ENCODE peak calls at places on chromosomes 13 and 19, in ten cellular contexts. M, G, P, D, B, C, K, S, U and H are unnamed samples.

GRCh38 chr19:55118401-55118991 is 1.1 kb upstream of the PPP1R12C start:
- DNase-seq in U (no peak), P (no peak), D (peak; percentile 52), K (no peak), B (no peak), G (no peak), M (no peak), C (peak; percentile 65), S (peak; percentile 84), H (no peak)

GRCh38 chr19:35273686-35274259 is 5.0 kb downstream of the USF2 start:
- DNase-seq in S (no peak), G (no peak), C (no peak), U (no peak), P (no peak), D (no peak), K (no peak), M (no peak), B (peak; percentile 69), H (no peak)

GRCh38 chr19:10523135-10523636 is 5.9 kb upstream of the S1PR5 start:
- DNase-seq in K (no peak), D (no peak), C (no peak), S (no peak), U (no peak), B (no peak), P (no peak), G (no peak), M (no peak), H (no peak)

GRCh38 chr13:43123856-43124255 is 100.5 kb downstream of the DNAJC15 start:
- DNase-seq in G (no peak), K (no peak), P (no peak), U (no peak), C (no peak), B (no peak), D (no peak), S (no peak), M (no peak), H (no peak)

GRCh38 chr13:77528834-77529500 is 6.5 kb upstream of the SCEL start:
- DNase-seq in D (no peak), S (no peak), P (no peak), B (no peak), K (no peak), M (no peak), G (no peak), U (no peak), C (no peak), H (no peak)

GRCh38 chr19:29714953-29715694 is at the start of gene C19orf12:
- DNase-seq in C (peak; percentile 64), B (peak; percentile 91), S (peak; percentile 84), U (peak; percentile 33), D (peak; percentile 73), G (no peak), M (peak; percentile 37), P (peak; percentile 29), K (no peak), H (peak; percentile 67)

GRCh38 chr13:50291611-50292010 is 276.4 kb downstream of the KCNRG start:
- DNase-seq in D (no peak), M (no peak), K (no peak), U (no peak), S (no peak), B (no peak), P (no peak), G (no peak), C (no peak), H (no peak)

GRCh38 chr13:113122571-113123225 is at the start of gene F10:
- DNase-seq in C (peak; percentile 70), K (peak; percentile 68), S (peak; percentile 40), G (peak; percentile 89), B (peak; percentile 89), D (peak; percentile 62), U (no peak), M (no peak), P (peak; percentile 74), H (peak; percentile 84)

GRCh38 chr13:87884874-87885273 is 213.7 kb downstream of the SLITRK5 start:
- DNase-seq in K (no peak), S (no peak), D (no peak), U (no peak), C (no peak), B (no peak), M (peak; percentile 29), G (no peak), P (no peak), H (no peak)

GRCh38 chr19:35643255-35644205 is 2.0 kb downstream of the ETV2 start:
- DNase-seq in P (peak; percentile 69), U (peak; percentile 74), M (peak; percentile 72), K (peak; percentile 34), D (peak; percentile 82), S (peak; percentile 76), G (peak; percentile 60), B (peak; percentile 95), C (peak; percentile 81), H (peak; percentile 92)

GRCh38 chr13:39036212-39036611 is 1.7 kb downstream of the PROSER1 start:
- DNase-seq in K (no peak), D (no peak), S (no peak), G (no peak), U (no peak), P (peak; percentile 25), C (no peak), B (no peak), M (peak; percentile 26), H (no peak)

GRCh38 chr13:39037410-39037879 is 444 bp downstream of the PROSER1 start:
- DNase-seq in C (no peak), M (no peak), G (no peak), B (no peak), S (no peak), K (no peak), P (no peak), U (no peak), D (no peak), H (no peak)

GRCh38 chr13:39039033-39039432 is 777 bp downstream of the NHLRC3 start:
- DNase-seq in D (no peak), S (no peak), P (no peak), U (no peak), M (no peak), C (no peak), K (no peak), G (no peak), B (no peak), H (no peak)

GRCh38 chr13:39038569-39038898 is 278 bp downstream of the NHLRC3 start:
- DNase-seq in K (no peak), M (peak; percentile 8), S (no peak), P (no peak), B (no peak), C (no peak), U (peak; percentile 21), G (no peak), D (no peak), H (no peak)

GRCh38 chr13:39037880-39038568 is at the start of the genes NHLRC3 and PROSER1:
- DNase-seq in P (peak; percentile 96), G (peak; percentile 87), U (peak; percentile 79), B (peak; percentile 98), C (peak; percentile 92), M (peak; percentile 74), D (peak; percentile 87), K (peak; percentile 88), S (peak; percentile 87), H (peak; percentile 91)
- TF ChIP-seq CTCF in P (no peak), G (peak; percentile 44), U (no peak), B (no peak), C (no peak), M (no peak), D (no peak), K (no peak), S (peak; percentile 27), H (no peak)

GRCh38 chr13:23449386-23450162 is 16.1 kb upstream of the SACS start:
- DNase-seq in D (no peak), S (no peak), M (no peak), B (no peak), U (no peak), P (no peak), K (no peak), C (no peak), G (no peak), H (no peak)

GRCh38 chr13:23445794-23446193 is 12.3 kb upstream of the SACS start:
- DNase-seq in G (no peak), K (no peak), C (no peak), P (peak; percentile 10), S (no peak), D (no peak), M (peak; percentile 29), B (no peak), U (no peak), H (no peak)

GRCh38 chr13:23450340-23451046 is 17.0 kb upstream of the SACS start:
- DNase-seq in S (peak; percentile 55), K (no peak), P (no peak), U (no peak), C (no peak), D (no peak), B (no peak), M (no peak), G (no peak), H (peak; percentile 80)

GRCh38 chr13:23443878-23444277 is 10.4 kb upstream of the SACS start:
- DNase-seq in P (no peak), C (no peak), U (no peak), D (no peak), G (no peak), M (no peak), S (no peak), B (no peak), K (no peak), H (no peak)

GRCh38 chr13:23447927-23448326 is 14.4 kb upstream of the SACS start:
- DNase-seq in G (peak; percentile 44), B (no peak), P (peak; percentile 88), M (no peak), U (no peak), K (peak; percentile 89), D (no peak), S (no peak), C (no peak), H (peak; percentile 21)
- TF ChIP-seq CTCF in G (no peak), B (no peak), P (no peak), M (no peak), U (no peak), K (no peak), D (no peak), S (no peak), C (no peak), H (no peak)

DNA sequence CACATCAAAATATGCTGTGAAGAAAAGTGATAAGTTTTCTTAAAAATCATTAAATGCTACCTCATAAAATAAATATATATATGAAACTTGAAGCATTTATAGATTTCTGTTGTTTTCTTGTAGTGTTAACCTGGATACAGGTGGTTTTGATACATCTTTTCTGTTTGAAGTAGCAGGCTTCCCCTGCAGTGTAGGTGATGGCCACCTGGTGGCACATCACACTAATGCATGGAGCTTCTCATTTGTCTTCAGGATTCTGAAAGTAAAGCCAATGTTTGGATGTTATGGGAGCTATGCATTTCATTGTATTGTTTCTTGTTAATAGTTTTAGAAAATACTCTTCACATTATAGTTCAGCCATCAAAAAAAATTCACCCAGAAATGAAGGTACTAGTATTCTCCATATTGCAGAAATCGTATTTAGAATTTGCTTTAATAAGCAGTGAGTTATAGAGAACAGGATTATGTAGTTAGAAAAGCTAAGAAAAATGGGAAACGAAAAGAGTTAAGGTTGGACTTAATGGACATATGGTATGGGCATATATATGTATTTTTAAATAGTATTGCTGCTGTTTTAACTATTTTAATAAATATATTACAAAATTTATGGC is 18.7 kb downstream of the GPR180 start:
- DNase-seq in B (no peak), K (no peak), M (peak; percentile 61), P (peak; percentile 36), C (no peak), D (no peak), G (peak; percentile 18), U (peak; percentile 9), S (peak; percentile 43), H (peak; percentile 73)
- TF ChIP-seq CTCF in B (peak; percentile 21), K (peak; percentile 65), M (peak; percentile 83), P (peak; percentile 77), C (peak; percentile 58), D (no peak), G (peak; percentile 87), U (peak; percentile 59), S (peak; percentile 81), H (peak; percentile 88)

GRCh38 chr19:16070366-16070990 is 5.8 kb upstream of the TPM4 start:
- DNase-seq in G (no peak), B (peak; percentile 91), U (peak; percentile 91), K (no peak), M (peak; percentile 98), P (no peak), S (no peak), D (peak; percentile 36), C (peak; percentile 46), H (no peak)
- TF ChIP-seq CTCF in G (no peak), B (no peak), U (peak; percentile 37), K (no peak), M (no peak), P (no peak), S (no peak), D (no peak), C (no peak), H (no peak)